ENCODE peak calls at places on chromosomes 2 and 18, in four cellular contexts. One of them, this sample, is unnamed.

GRCh38 chr18:56702946-56703345 is 51.8 kb downstream of the WDR7 start:
- DNase-seq in mesenchymal stem cell: peak; percentile 44
- DNase-seq in fibroblast of lung: peak; percentile 51
- DNase-seq in MM.1S: peak; percentile 25
- DNase-seq in this sample: peak; percentile 74

GRCh38 chr2:240254337-240255164 is 114.1 kb upstream of the OTOS start:
- DNase-seq in mesenchymal stem cell: no peak
- DNase-seq in fibroblast of lung: no peak
- DNase-seq in MM.1S: no peak
- DNase-seq in this sample: no peak

GRCh38 chr2:158967731-158968395 is 577 bp upstream of the TANC1 start:
- DNase-seq in fibroblast of lung: peak; percentile 67
- DNase-seq in MM.1S: no peak
- DNase-seq in mesenchymal stem cell: peak; percentile 86
- DNase-seq in this sample: peak; percentile 86

GRCh38 chr2:46184794-46185583 is 112.2 kb upstream of the EPAS1 start:
- DNase-seq in mesenchymal stem cell: no peak
- DNase-seq in MM.1S: no peak
- DNase-seq in fibroblast of lung: no peak
- DNase-seq in this sample: no peak

GRCh38 chr2:17628349-17629261 is 88.1 kb downstream of the VSNL1 start:
- DNase-seq in MM.1S: peak; percentile 75
- DNase-seq in mesenchymal stem cell: no peak
- DNase-seq in fibroblast of lung: no peak
- DNase-seq in this sample: no peak

GRCh38 chr18:21997207-21998143 is 171.9 kb upstream of the GATA6 start:
- DNase-seq in mesenchymal stem cell: peak; percentile 63
- DNase-seq in MM.1S: peak; percentile 51
- DNase-seq in fibroblast of lung: peak; percentile 62
- DNase-seq in this sample: peak; percentile 63

GRCh38 chr18:36519358-36519757 is 221.8 kb downstream of the FHOD3 start:
- DNase-seq in mesenchymal stem cell: peak; percentile 1
- DNase-seq in fibroblast of lung: no peak
- DNase-seq in MM.1S: no peak
- DNase-seq in this sample: peak; percentile 13

GRCh38 chr2:232941400-232941799 is 71.3 kb downstream of the SNORC start:
- DNase-seq in MM.1S: no peak
- DNase-seq in mesenchymal stem cell: no peak
- DNase-seq in fibroblast of lung: no peak
- DNase-seq in this sample: no peak

GRCh38 chr18:55244520-55244919 is 285.3 kb upstream of the CCDC68 start:
- DNase-seq in fibroblast of lung: peak; percentile 65
- DNase-seq in MM.1S: no peak
- DNase-seq in mesenchymal stem cell: no peak
- DNase-seq in this sample: peak; percentile 56

GRCh38 chr2:201234167-201235139 is 25.9 kb upstream of the CASP8 start:
- DNase-seq in mesenchymal stem cell: no peak
- DNase-seq in fibroblast of lung: no peak
- DNase-seq in MM.1S: no peak
- DNase-seq in this sample: no peak
- H3K9ac ChIP-seq in mesenchymal stem cell: peak overlapping the region; percentile 28
- H3K9ac ChIP-seq in fibroblast of lung: no peak overlapping the region
- H3K9ac ChIP-seq in MM.1S: peak overlapping the region; percentile 97
- H3K9ac ChIP-seq in this sample: no peak overlapping the region

DNA sequence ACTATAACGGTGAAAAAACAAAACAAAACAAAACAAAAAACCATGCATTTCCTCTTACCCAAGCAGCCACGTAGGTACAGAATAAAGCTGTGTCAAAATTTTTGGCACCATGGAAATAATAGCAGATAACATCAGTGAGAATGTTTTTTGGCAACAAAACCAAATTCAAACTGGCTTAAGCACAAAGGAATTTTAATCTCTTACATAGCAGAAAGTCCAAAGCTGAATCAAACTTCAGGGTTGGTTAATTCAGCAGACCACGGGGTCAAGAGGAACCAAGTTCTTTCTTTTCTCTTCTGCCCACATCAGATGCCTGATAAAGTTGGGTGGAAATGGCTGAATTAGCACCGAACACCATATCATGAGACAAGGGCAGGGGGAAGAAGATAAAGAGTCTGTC is 129.5 kb downstream of the PAX3 start:
- DNase-seq in fibroblast of lung: no peak
- DNase-seq in MM.1S: no peak
- DNase-seq in mesenchymal stem cell: no peak
- DNase-seq in this sample: peak; percentile 91
- H3K9me3 ChIP-seq in fibroblast of lung: no peaks in the 10 kb centered on the region
- H3K9me3 ChIP-seq in MM.1S: no peaks in the 10 kb centered on the region
- H3K9me3 ChIP-seq in mesenchymal stem cell: no peaks in the 10 kb centered on the region
- H3K9me3 ChIP-seq in this sample: no peaks in the 10 kb centered on the region

DNA sequence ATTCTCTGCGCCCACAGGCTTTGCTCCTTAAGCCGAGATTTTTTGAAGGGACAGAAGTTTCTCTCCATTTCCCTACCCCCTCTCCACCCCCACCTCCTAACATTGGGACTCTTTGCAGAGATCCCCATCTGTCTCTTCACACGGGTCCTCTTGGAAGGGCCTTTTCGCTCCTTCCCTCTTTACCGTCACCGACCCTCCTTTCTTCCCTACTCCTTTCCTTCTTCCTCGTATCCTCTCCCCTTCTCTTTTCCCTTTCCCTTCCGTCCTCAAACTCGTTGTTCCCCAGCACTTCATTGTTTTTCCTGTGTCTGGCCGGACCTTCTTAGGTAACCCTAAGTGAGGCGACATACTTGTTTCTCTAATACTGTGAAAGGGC is 660 bp downstream of the COPS7B start:
- DNase-seq in MM.1S: no peak
- DNase-seq in mesenchymal stem cell: no peak
- DNase-seq in fibroblast of lung: no peak
- DNase-seq in this sample: peak; percentile 7
- H3K4me3 ChIP-seq in MM.1S: peak overlapping the region; percentile 89
- H3K4me3 ChIP-seq in mesenchymal stem cell: peak overlapping the region; percentile 80
- H3K4me3 ChIP-seq in fibroblast of lung: peak overlapping the region; percentile 98
- H3K4me3 ChIP-seq in this sample: peak overlapping the region; percentile 92

GRCh38 chr2:197675246-197675645 is at the start of gene RFTN2:
- DNase-seq in MM.1S: no peak
- DNase-seq in mesenchymal stem cell: no peak
- DNase-seq in fibroblast of lung: peak; percentile 52
- DNase-seq in this sample: peak; percentile 59

GRCh38 chr2:197674060-197674459 is 1.3 kb downstream of the RFTN2 start:
- DNase-seq in MM.1S: no peak
- DNase-seq in fibroblast of lung: peak; percentile 29
- DNase-seq in mesenchymal stem cell: no peak
- DNase-seq in this sample: peak; percentile 36

GRCh38 chr2:197677056-197677455 is 1.7 kb upstream of the RFTN2 start:
- DNase-seq in fibroblast of lung: no peak
- DNase-seq in MM.1S: no peak
- DNase-seq in mesenchymal stem cell: peak; percentile 43
- DNase-seq in this sample: no peak

GRCh38 chr2:197674546-197674945 is 841 bp downstream of the RFTN2 start:
- DNase-seq in MM.1S: no peak
- DNase-seq in fibroblast of lung: peak; percentile 67
- DNase-seq in mesenchymal stem cell: peak; percentile 42
- DNase-seq in this sample: peak; percentile 78

DNA sequence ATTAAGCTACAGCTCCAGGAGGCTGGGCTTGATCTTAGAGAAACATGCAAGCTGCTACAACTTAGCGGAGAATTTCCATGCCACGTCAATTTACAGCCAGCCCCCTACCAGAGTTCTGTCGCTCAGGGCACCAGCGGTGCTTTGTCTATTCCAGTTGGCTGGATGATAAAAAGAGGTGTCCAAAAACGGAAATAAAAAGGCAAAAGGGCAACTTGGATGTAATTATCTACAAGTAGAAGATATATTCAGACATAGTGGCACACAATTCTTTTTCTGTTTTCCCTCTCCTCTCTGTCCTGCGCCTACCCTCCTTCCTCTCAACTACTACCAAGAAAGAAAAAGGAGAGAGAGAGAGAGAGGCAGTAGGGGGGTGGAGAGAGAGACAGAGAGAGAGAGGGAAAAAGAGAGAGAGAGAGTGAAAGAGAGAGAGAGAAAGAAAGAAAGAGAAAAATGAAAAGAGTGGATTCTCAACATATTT is 363 bp upstream of the RFTN2 start:
- DNase-seq in MM.1S: no peak
- DNase-seq in mesenchymal stem cell: peak; percentile 84
- DNase-seq in fibroblast of lung: peak; percentile 88
- DNase-seq in this sample: peak; percentile 91
- H3K9ac ChIP-seq in MM.1S: no peak overlapping the region
- H3K9ac ChIP-seq in mesenchymal stem cell: peak overlapping the region; percentile 94
- H3K9ac ChIP-seq in fibroblast of lung: no peak overlapping the region
- H3K9ac ChIP-seq in this sample: peak overlapping the region; percentile 87

DNA sequence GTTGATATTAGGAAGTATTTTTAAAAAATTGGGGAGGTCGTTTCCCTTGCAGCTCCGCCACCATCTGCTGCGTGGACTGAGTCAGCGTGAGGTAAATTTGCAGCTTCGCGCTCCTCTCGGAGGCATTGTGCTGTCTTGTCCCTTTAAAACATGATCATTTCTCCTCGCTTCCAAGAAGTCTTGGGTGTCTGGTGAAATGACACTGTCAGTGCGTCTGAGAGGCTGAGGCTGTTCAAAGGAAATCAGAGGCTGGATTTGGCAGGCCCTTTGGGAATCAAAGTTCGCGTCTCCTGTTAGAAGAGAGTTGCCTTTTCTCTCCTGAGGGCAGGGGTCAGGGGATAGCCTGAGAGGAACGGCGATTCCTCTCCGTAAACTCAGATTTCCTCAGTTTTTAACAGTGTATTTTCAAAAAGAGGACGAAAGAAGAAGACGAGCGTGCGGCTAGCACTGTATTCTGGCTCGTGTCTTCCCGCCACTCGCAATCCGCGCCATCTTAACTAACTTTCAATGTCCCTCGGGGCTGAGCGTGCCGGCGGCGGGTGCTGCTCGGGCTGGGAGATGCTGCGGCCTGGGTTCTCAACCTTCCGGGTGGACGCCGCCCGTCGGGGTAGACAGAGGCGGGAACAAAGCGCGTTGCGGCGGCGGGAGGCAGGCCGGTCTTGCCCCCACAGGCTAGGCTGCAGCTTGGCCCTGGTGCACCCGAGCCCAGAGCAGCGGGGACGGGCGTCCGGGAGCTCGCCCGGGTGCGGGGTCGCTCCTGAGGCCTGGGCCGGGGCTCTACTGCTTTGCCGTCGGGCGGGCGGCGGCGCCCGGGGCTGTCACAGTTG is 11.5 kb downstream of the TBR1 start:
- DNase-seq in fibroblast of lung: peak; percentile 20
- DNase-seq in mesenchymal stem cell: no peak
- DNase-seq in MM.1S: no peak
- DNase-seq in this sample: no peak
- H3K9me3 ChIP-seq in fibroblast of lung: no peaks in the 10 kb centered on the region
- H3K9me3 ChIP-seq in mesenchymal stem cell: no peaks in the 10 kb centered on the region
- H3K9me3 ChIP-seq in MM.1S: no peaks in the 10 kb centered on the region
- H3K9me3 ChIP-seq in this sample: peaks cover 9% of the 10 kb centered on the region